ENCODE peak calls at places on chromosomes 4 and X, in seven cellular contexts. O is lower lobe of right lung, B is tibial nerve, V is heart right ventricle, D is ascending aorta, N is IMR-90, A is SK-N-SH. U is an unnamed sample.

GRCh38 chr4:115515379-115516171 is 402.2 kb upstream of the NDST4 start:
- DNase-seq in O (no peak), B (no peak), V (no peak), D (no peak), N (no peak), A (no peak), U (no peak)

GRCh38 chr4:153643406-153644016 is 40.6 kb upstream of the TLR2 start:
- DNase-seq in O (no peak), B (no peak), V (no peak), D (no peak), N (peak; percentile 59), A (peak; percentile 69), U (no peak)

GRCh38 chrX:148928803-148929202 is 428.4 kb downstream of the AFF2 start:
- DNase-seq in O (no peak), B (no peak), V (no peak), D (no peak), N (peak; percentile 1), A (no peak), U (no peak)

GRCh38 chr4:47002593-47002992 is 9.2 kb upstream of the GABRA4 start:
- DNase-seq in O (no peak), B (no peak), V (no peak), D (no peak), N (peak; percentile 79), A (no peak), U (no peak)

GRCh38 chrX:47644557-47645091 is 5.7 kb downstream of the ELK1 start:
- DNase-seq in O (no peak), B (no peak), V (no peak), D (peak; percentile 39), N (peak; percentile 44), A (peak; percentile 65), U (no peak)

GRCh38 chr4:136441629-136442282 is 1090.5 kb downstream of the PCDH18 start:
- DNase-seq in O (no peak), B (no peak), V (no peak), D (no peak), N (no peak), A (no peak), U (no peak)

GRCh38 chrX:39504850-39505259 is 592.9 kb downstream of the BCOR start:
- DNase-seq in O (no peak), B (no peak), V (no peak), D (no peak), N (no peak), A (no peak), U (no peak)

GRCh38 chr4:10078481-10079233 is 37.9 kb downstream of the WDR1 start:
- DNase-seq in O (peak; percentile 32), B (no peak), V (no peak), D (no peak), N (no peak), A (no peak), U (no peak)

GRCh38 chrX:12972239-12972638 is 2.7 kb upstream of the TMSB4X start:
- DNase-seq in O (no peak), B (no peak), V (no peak), D (no peak), N (no peak), A (no peak), U (no peak)

GRCh38 chrX:116185163-116185562 is 14.6 kb downstream of the AGTR2 start:
- DNase-seq in O (no peak), B (no peak), V (no peak), D (no peak), N (no peak), A (no peak), U (no peak)

GRCh38 chr4:99390060-99390459 is 37.5 kb upstream of the ADH1C start:
- DNase-seq in O (no peak), B (no peak), V (no peak), D (no peak), N (peak; percentile 80), A (no peak), U (no peak)

GRCh38 chr4:73440653-73441052 is 4.6 kb downstream of the AFP start:
- DNase-seq in O (no peak), B (no peak), V (no peak), D (no peak), N (no peak), A (no peak), U (no peak)

GRCh38 chr4:10607206-10607605 is 77.4 kb downstream of the CLNK start:
- DNase-seq in O (no peak), B (no peak), V (no peak), D (no peak), N (no peak), A (no peak), U (no peak)

GRCh38 chr4:2248821-2249261 is 6.9 kb upstream of the HAUS3 start:
- DNase-seq in O (peak; percentile 42), B (peak; percentile 11), V (no peak), D (peak; percentile 58), N (no peak), A (peak; percentile 28), U (peak; percentile 5)

GRCh38 chr4:2248044-2248780 is 6.3 kb upstream of the HAUS3 start:
- DNase-seq in O (peak; percentile 34), B (no peak), V (no peak), D (peak; percentile 58), N (no peak), A (peak; percentile 24), U (no peak)

GRCh38 chr4:2246384-2247127 is 4.6 kb upstream of the HAUS3 start:
- DNase-seq in O (peak; percentile 36), B (no peak), V (no peak), D (peak; percentile 52), N (no peak), A (peak; percentile 21), U (no peak)

GRCh38 chr4:2245787-2246275 is 3.9 kb upstream of the HAUS3 start:
- DNase-seq in O (no peak), B (no peak), V (no peak), D (no peak), N (no peak), A (no peak), U (no peak)

GRCh38 chr4:2247128-2248043 is 5.5 kb upstream of the HAUS3 start:
- DNase-seq in O (peak; percentile 42), B (no peak), V (peak; percentile 15), D (peak; percentile 61), N (no peak), A (peak; percentile 31), U (no peak)
- H3K36me3 ChIP-seq in O (peaks cover 53% of the 10 kb centered on the region), B (peaks cover 57% of the 10 kb centered on the region), V (peaks cover 8% of the 10 kb centered on the region), D (peaks cover 39% of the 10 kb centered on the region), N (peaks cover 39% of the 10 kb centered on the region), A (peaks cover 41% of the 10 kb centered on the region), U (no peaks in the 10 kb centered on the region)

GRCh38 chrX:110338850-110339373 is 19.7 kb upstream of the RTL9 start:
- DNase-seq in O (no peak), B (no peak), V (no peak), D (no peak), N (no peak), A (no peak), U (no peak)
- H3K27ac ChIP-seq in O (no peak overlapping the region), B (no peak overlapping the region), V (no peak overlapping the region), D (no peak overlapping the region), N (no peak overlapping the region), A (no peak overlapping the region), U (no peak overlapping the region)

GRCh38 chr4:6913350-6913749 is 3.7 kb downstream of the TBC1D14 start:
- DNase-seq in O (no peak), B (no peak), V (no peak), D (no peak), N (no peak), A (no peak), U (no peak)
- H3K4me1 ChIP-seq in O (peaks cover 62% of the 10 kb centered on the region), B (no peaks in the 10 kb centered on the region), V (peaks cover 58% of the 10 kb centered on the region), D (no peaks in the 10 kb centered on the region), N (peaks cover 17% of the 10 kb centered on the region), A (peaks cover 12% of the 10 kb centered on the region), U (peaks cover 42% of the 10 kb centered on the region)

GRCh38 chr4:67531349-67531748 is 14.0 kb downstream of the CENPC start:
- DNase-seq in O (no peak), B (no peak), V (no peak), D (no peak), N (no peak), A (no peak), U (no peak)

GRCh38 chr4:67535280-67535840 is 9.9 kb downstream of the CENPC start:
- DNase-seq in O (no peak), B (no peak), V (no peak), D (no peak), N (no peak), A (no peak), U (no peak)

GRCh38 chr4:67533112-67533511 is 12.2 kb downstream of the CENPC start:
- DNase-seq in O (no peak), B (no peak), V (no peak), D (no peak), N (no peak), A (no peak), U (no peak)
- H3K36me3 ChIP-seq in O (peaks cover 91% of the 10 kb centered on the region), B (peaks cover 90% of the 10 kb centered on the region), V (peaks cover 37% of the 10 kb centered on the region), D (peaks cover 30% of the 10 kb centered on the region), N (peaks cover 26% of the 10 kb centered on the region), A (peaks cover 55% of the 10 kb centered on the region), U (peaks cover 6% of the 10 kb centered on the region)

GRCh38 chrX:71621644-71622346 is 3.5 kb upstream of the CXCR3 start:
- DNase-seq in O (no peak), B (no peak), V (no peak), D (peak; percentile 59), N (peak; percentile 16), A (no peak), U (no peak)
- H3K27ac ChIP-seq in O (peak overlapping the region; percentile 76), B (peak overlapping the region; percentile 71), V (peak overlapping the region; percentile 74), D (peak overlapping the region; percentile 67), N (no peak overlapping the region), A (no peak overlapping the region), U (peak overlapping the region; percentile 45)

GRCh38 chr4:16686195-16686594 is 212.2 kb downstream of the LDB2 start:
- DNase-seq in O (no peak), B (no peak), V (no peak), D (no peak), N (peak; percentile 97), A (no peak), U (no peak)

GRCh38 chr4:16687011-16687410 is 211.4 kb downstream of the LDB2 start:
- DNase-seq in O (no peak), B (no peak), V (no peak), D (no peak), N (peak; percentile 25), A (no peak), U (no peak)

GRCh38 chr4:16684083-16684482 is 214.4 kb downstream of the LDB2 start:
- DNase-seq in O (no peak), B (no peak), V (no peak), D (no peak), N (peak; percentile 91), A (no peak), U (no peak)

GRCh38 chr4:16685536-16685935 is 212.9 kb downstream of the LDB2 start:
- DNase-seq in O (no peak), B (no peak), V (no peak), D (no peak), N (peak; percentile 78), A (no peak), U (no peak)

GRCh38 chr4:16687845-16688244 is 210.6 kb downstream of the LDB2 start:
- DNase-seq in O (no peak), B (no peak), V (no peak), D (no peak), N (peak; percentile 54), A (no peak), U (no peak)
- H3K4me1 ChIP-seq in O (peaks cover 10% of the 10 kb centered on the region), B (no peaks in the 10 kb centered on the region), V (peaks cover 47% of the 10 kb centered on the region), D (no peaks in the 10 kb centered on the region), N (peaks cover 20% of the 10 kb centered on the region), A (peaks cover 43% of the 10 kb centered on the region), U (no peaks in the 10 kb centered on the region)

GRCh38 chr4:145808848-145809512 is 129.0 kb downstream of the C4orf51 start:
- DNase-seq in O (no peak), B (no peak), V (no peak), D (no peak), N (no peak), A (no peak), U (no peak)
- H3K36me3 ChIP-seq in O (no peaks in the 10 kb centered on the region), B (no peaks in the 10 kb centered on the region), V (no peaks in the 10 kb centered on the region), D (no peaks in the 10 kb centered on the region), N (peaks cover 11% of the 10 kb centered on the region), A (peaks cover 14% of the 10 kb centered on the region), U (no peaks in the 10 kb centered on the region)

U was measured in body of pancreas.